ENCODE peak calls at places on chromosomes 3 and 15, in four cellular contexts. One of them, this sample, is unnamed.

GRCh38 chr3:129013491-129013891 is 12.4 kb downstream of the EFCC1 start:
- DNase-seq in choroid plexus epithelial cell: no peak
- DNase-seq in LoVo: no peak
- DNase-seq in pons: no peak
- DNase-seq in this sample: peak

GRCh38 chr15:74025436-74025835 is 30.9 kb downstream of the PML start:
- DNase-seq in choroid plexus epithelial cell: peak
- DNase-seq in LoVo: no peak
- DNase-seq in pons: no peak
- DNase-seq in this sample: no peak

GRCh38 chr3:46962427-46962826 is 14.1 kb downstream of the CCDC12 start:
- DNase-seq in choroid plexus epithelial cell: no peak
- DNase-seq in LoVo: no peak
- DNase-seq in pons: no peak
- DNase-seq in this sample: no peak

GRCh38 chr3:131526801-131527347 is 24.1 kb upstream of the MRPL3 start:
- DNase-seq in choroid plexus epithelial cell: peak
- DNase-seq in LoVo: no peak
- DNase-seq in pons: no peak
- DNase-seq in this sample: no peak

GRCh38 chr15:89433686-89434085 is 62.7 kb downstream of the RHCG start:
- DNase-seq in choroid plexus epithelial cell: no peak
- DNase-seq in LoVo: no peak
- DNase-seq in pons: peak
- DNase-seq in this sample: no peak

GRCh38 chr3:99666201-99666600 is 27.8 kb downstream of the COL8A1 start:
- DNase-seq in choroid plexus epithelial cell: peak
- DNase-seq in LoVo: no peak
- DNase-seq in pons: no peak
- DNase-seq in this sample: no peak

GRCh38 chr15:33860749-33861148 is 107.5 kb upstream of the CHRM5 start:
- DNase-seq in choroid plexus epithelial cell: peak
- DNase-seq in LoVo: no peak
- DNase-seq in pons: no peak
- DNase-seq in this sample: no peak

GRCh38 chr15:70258369-70259029 is 160.8 kb upstream of the TLE3 start:
- DNase-seq in choroid plexus epithelial cell: no peak
- DNase-seq in LoVo: no peak
- DNase-seq in pons: peak
- DNase-seq in this sample: peak

GRCh38 chr3:194381460-194381875 is 11.9 kb upstream of the LRRC15 start:
- DNase-seq in choroid plexus epithelial cell: no peak
- DNase-seq in LoVo: no peak
- DNase-seq in pons: peak
- DNase-seq in this sample: peak

GRCh38 chr3:24377218-24377993 is 117.2 kb downstream of the THRB start:
- DNase-seq in choroid plexus epithelial cell: no peak
- DNase-seq in LoVo: no peak
- DNase-seq in pons: no peak
- DNase-seq in this sample: no peak

GRCh38 chr15:69011641-69012040 is 2.9 kb upstream of the NOX5 start:
- DNase-seq in choroid plexus epithelial cell: no peak
- DNase-seq in LoVo: no peak
- DNase-seq in pons: no peak
- DNase-seq in this sample: no peak

GRCh38 chr3:134334231-134334900 is 39.9 kb downstream of the AMOTL2 start:
- DNase-seq in choroid plexus epithelial cell: no peak
- DNase-seq in LoVo: no peak
- DNase-seq in pons: no peak
- DNase-seq in this sample: no peak

GRCh38 chr3:16474920-16475319 is 38.6 kb downstream of the RFTN1 start:
- DNase-seq in choroid plexus epithelial cell: peak
- DNase-seq in LoVo: no peak
- DNase-seq in pons: no peak
- DNase-seq in this sample: no peak

GRCh38 chr3:131454501-131454900 is 48.3 kb downstream of the MRPL3 start:
- DNase-seq in choroid plexus epithelial cell: peak
- DNase-seq in LoVo: no peak
- DNase-seq in pons: no peak
- DNase-seq in this sample: no peak

GRCh38 chr15:38134252-38134651 is 118.4 kb upstream of the SPRED1 start:
- DNase-seq in choroid plexus epithelial cell: no peak
- DNase-seq in LoVo: no peak
- DNase-seq in pons: peak
- DNase-seq in this sample: no peak

GRCh38 chr3:64295594-64295993 is 70.3 kb upstream of the PRICKLE2 start:
- DNase-seq in choroid plexus epithelial cell: peak
- DNase-seq in LoVo: no peak
- DNase-seq in pons: no peak
- DNase-seq in this sample: no peak

GRCh38 chr15:96274698-96275097 is 55.8 kb upstream of the NR2F2 start:
- DNase-seq in choroid plexus epithelial cell: peak
- DNase-seq in LoVo: no peak
- DNase-seq in pons: no peak
- DNase-seq in this sample: no peak

GRCh38 chr3:127288921-127289645 is 1.2 kb upstream of the PRR20G start:
- DNase-seq in choroid plexus epithelial cell: no peak
- DNase-seq in LoVo: no peak
- DNase-seq in pons: no peak
- DNase-seq in this sample: no peak

GRCh38 chr3:120587326-120587840 is 8.8 kb upstream of the NDUFB4 start:
- DNase-seq in choroid plexus epithelial cell: no peak
- DNase-seq in LoVo: no peak
- DNase-seq in pons: no peak
- DNase-seq in this sample: no peak

GRCh38 chr3:50136714-50137405 is 18.3 kb upstream of the SEMA3F start:
- DNase-seq in choroid plexus epithelial cell: no peak
- DNase-seq in LoVo: no peak
- DNase-seq in pons: no peak
- DNase-seq in this sample: no peak

GRCh38 chr3:108780235-108780634 is 23.0 kb upstream of the RETNLB start:
- DNase-seq in choroid plexus epithelial cell: no peak
- DNase-seq in LoVo: no peak
- DNase-seq in pons: no peak
- DNase-seq in this sample: no peak

GRCh38 chr3:33167716-33168339 is 50.8 kb downstream of the SUSD5 start:
- DNase-seq in choroid plexus epithelial cell: peak
- DNase-seq in LoVo: no peak
- DNase-seq in pons: no peak
- DNase-seq in this sample: no peak

GRCh38 chr3:4514321-4514720 is 21.2 kb downstream of the ITPR1 start:
- DNase-seq in choroid plexus epithelial cell: no peak
- DNase-seq in LoVo: no peak
- DNase-seq in pons: no peak
- DNase-seq in this sample: no peak

This sample was measured in SW480.